ENCODE peak calls at places on chromosomes 1 and 21, in eight cellular contexts. One of them, this sample, is unnamed.
A peak's percentile ranks its signal among the peaks of the same experiment; 100 is the strongest.

GRCh38 chr1:39886757-39887231 is 3.5 kb upstream of the TRIT1 start:
- DNase-seq in activated CD8-positive, alpha-beta T cell treated with anti-CD3 and anti-CD28 coated beads, Interleukin-2, amount 10 ng/mL, durations not matched to agents 7 days and 5 days: no peak
- DNase-seq in CD14-positive monocyte: no peak
- DNase-seq in NCI-H1694 treated with DMSO at 0.1 percent for 48 hours: peak; percentile 100
- DNase-seq in MCF 10A: no peak
- DNase-seq in effector CD4-positive, alpha-beta T cell: no peak
- DNase-seq in GM03348: no peak
- DNase-seq in neural crest cell: no peak
- DNase-seq in this sample: no peak

GRCh38 chr21:43370091-43370658 is 56.8 kb downstream of the SIK1 start:
- DNase-seq in activated CD8-positive, alpha-beta T cell treated with anti-CD3 and anti-CD28 coated beads, Interleukin-2, amount 10 ng/mL, durations not matched to agents 7 days and 5 days: no peak
- DNase-seq in CD14-positive monocyte: no peak
- DNase-seq in NCI-H1694 treated with DMSO at 0.1 percent for 48 hours: peak; percentile 67
- DNase-seq in MCF 10A: no peak
- DNase-seq in effector CD4-positive, alpha-beta T cell: no peak
- DNase-seq in GM03348: no peak
- DNase-seq in neural crest cell: no peak
- DNase-seq in this sample: peak; percentile 61

GRCh38 chr1:207748737-207749528 is 2.9 kb upstream of the CD46 start:
- DNase-seq in activated CD8-positive, alpha-beta T cell treated with anti-CD3 and anti-CD28 coated beads, Interleukin-2, amount 10 ng/mL, durations not matched to agents 7 days and 5 days: no peak
- DNase-seq in CD14-positive monocyte: no peak
- DNase-seq in NCI-H1694 treated with DMSO at 0.1 percent for 48 hours: no peak
- DNase-seq in MCF 10A: no peak
- DNase-seq in effector CD4-positive, alpha-beta T cell: no peak
- DNase-seq in GM03348: no peak
- DNase-seq in neural crest cell: no peak
- DNase-seq in this sample: peak; percentile 47

GRCh38 chr1:183272390-183272801 is 86.3 kb downstream of the LAMC2 start:
- DNase-seq in activated CD8-positive, alpha-beta T cell treated with anti-CD3 and anti-CD28 coated beads, Interleukin-2, amount 10 ng/mL, durations not matched to agents 7 days and 5 days: no peak
- DNase-seq in CD14-positive monocyte: no peak
- DNase-seq in NCI-H1694 treated with DMSO at 0.1 percent for 48 hours: no peak
- DNase-seq in MCF 10A: peak; percentile 63
- DNase-seq in effector CD4-positive, alpha-beta T cell: no peak
- DNase-seq in GM03348: peak; percentile 88
- DNase-seq in neural crest cell: no peak
- DNase-seq in this sample: peak; percentile 74

GRCh38 chr1:240030236-240030635 is 61.4 kb upstream of the FMN2 start:
- DNase-seq in activated CD8-positive, alpha-beta T cell treated with anti-CD3 and anti-CD28 coated beads, Interleukin-2, amount 10 ng/mL, durations not matched to agents 7 days and 5 days: no peak
- DNase-seq in CD14-positive monocyte: no peak
- DNase-seq in NCI-H1694 treated with DMSO at 0.1 percent for 48 hours: no peak
- DNase-seq in MCF 10A: no peak
- DNase-seq in effector CD4-positive, alpha-beta T cell: no peak
- DNase-seq in GM03348: no peak
- DNase-seq in neural crest cell: no peak
- DNase-seq in this sample: no peak

GRCh38 chr1:108704501-108704900 is 8.2 kb upstream of the FNDC7 start:
- DNase-seq in activated CD8-positive, alpha-beta T cell treated with anti-CD3 and anti-CD28 coated beads, Interleukin-2, amount 10 ng/mL, durations not matched to agents 7 days and 5 days: no peak
- DNase-seq in CD14-positive monocyte: no peak
- DNase-seq in NCI-H1694 treated with DMSO at 0.1 percent for 48 hours: no peak
- DNase-seq in MCF 10A: peak; percentile 74
- DNase-seq in effector CD4-positive, alpha-beta T cell: no peak
- DNase-seq in GM03348: peak; percentile 75
- DNase-seq in neural crest cell: no peak
- DNase-seq in this sample: peak; percentile 76

GRCh38 chr1:201632364-201632952 is 93.5 kb downstream of the NAV1 start:
- DNase-seq in activated CD8-positive, alpha-beta T cell treated with anti-CD3 and anti-CD28 coated beads, Interleukin-2, amount 10 ng/mL, durations not matched to agents 7 days and 5 days: no peak
- DNase-seq in CD14-positive monocyte: no peak
- DNase-seq in NCI-H1694 treated with DMSO at 0.1 percent for 48 hours: no peak
- DNase-seq in MCF 10A: no peak
- DNase-seq in effector CD4-positive, alpha-beta T cell: no peak
- DNase-seq in GM03348: no peak
- DNase-seq in neural crest cell: no peak
- DNase-seq in this sample: no peak

GRCh38 chr21:43827015-43827611 is 37.7 kb downstream of the RRP1 start:
- DNase-seq in activated CD8-positive, alpha-beta T cell treated with anti-CD3 and anti-CD28 coated beads, Interleukin-2, amount 10 ng/mL, durations not matched to agents 7 days and 5 days: no peak
- DNase-seq in CD14-positive monocyte: no peak
- DNase-seq in NCI-H1694 treated with DMSO at 0.1 percent for 48 hours: no peak
- DNase-seq in MCF 10A: peak; percentile 62
- DNase-seq in effector CD4-positive, alpha-beta T cell: no peak
- DNase-seq in GM03348: peak; percentile 46
- DNase-seq in neural crest cell: no peak
- DNase-seq in this sample: peak; percentile 60

GRCh38 chr21:41743321-41744027 is 23.4 kb downstream of the RIPK4 start:
- DNase-seq in activated CD8-positive, alpha-beta T cell treated with anti-CD3 and anti-CD28 coated beads, Interleukin-2, amount 10 ng/mL, durations not matched to agents 7 days and 5 days: no peak
- DNase-seq in CD14-positive monocyte: no peak
- DNase-seq in NCI-H1694 treated with DMSO at 0.1 percent for 48 hours: no peak
- DNase-seq in MCF 10A: no peak
- DNase-seq in effector CD4-positive, alpha-beta T cell: no peak
- DNase-seq in GM03348: no peak
- DNase-seq in neural crest cell: no peak
- DNase-seq in this sample: no peak

GRCh38 chr1:29703596-29703995 is 467.3 kb downstream of the PTPRU start:
- DNase-seq in activated CD8-positive, alpha-beta T cell treated with anti-CD3 and anti-CD28 coated beads, Interleukin-2, amount 10 ng/mL, durations not matched to agents 7 days and 5 days: no peak
- DNase-seq in CD14-positive monocyte: no peak
- DNase-seq in NCI-H1694 treated with DMSO at 0.1 percent for 48 hours: peak; percentile 15
- DNase-seq in MCF 10A: peak; percentile 59
- DNase-seq in effector CD4-positive, alpha-beta T cell: no peak
- DNase-seq in GM03348: peak; percentile 88
- DNase-seq in neural crest cell: peak; percentile 32
- DNase-seq in this sample: peak; percentile 45

GRCh38 chr1:100075773-100076172 is 57.0 kb downstream of the SASS6 start:
- DNase-seq in activated CD8-positive, alpha-beta T cell treated with anti-CD3 and anti-CD28 coated beads, Interleukin-2, amount 10 ng/mL, durations not matched to agents 7 days and 5 days: no peak
- DNase-seq in CD14-positive monocyte: no peak
- DNase-seq in NCI-H1694 treated with DMSO at 0.1 percent for 48 hours: no peak
- DNase-seq in MCF 10A: no peak
- DNase-seq in effector CD4-positive, alpha-beta T cell: no peak
- DNase-seq in GM03348: no peak
- DNase-seq in neural crest cell: no peak
- DNase-seq in this sample: no peak

GRCh38 chr1:31939484-31940329 is 1.5 kb upstream of the PTP4A2 start:
- DNase-seq in activated CD8-positive, alpha-beta T cell treated with anti-CD3 and anti-CD28 coated beads, Interleukin-2, amount 10 ng/mL, durations not matched to agents 7 days and 5 days: peak; percentile 89
- DNase-seq in CD14-positive monocyte: peak; percentile 80
- DNase-seq in NCI-H1694 treated with DMSO at 0.1 percent for 48 hours: no peak
- DNase-seq in MCF 10A: peak; percentile 95
- DNase-seq in effector CD4-positive, alpha-beta T cell: peak; percentile 71
- DNase-seq in GM03348: no peak
- DNase-seq in neural crest cell: no peak
- DNase-seq in this sample: peak; percentile 90

This sample was measured in mammary epithelial cell.